ENCODE peak calls at places on chromosomes 3 and 15, in four cellular contexts. F, C, E and D are unnamed samples.

GRCh38 chr3:30438121-30438520 is 168.3 kb upstream of the TGFBR2 start:
- DNase-seq in E (no peak), C (no peak), F (no peak), D (no peak)

GRCh38 chr3:52703356-52703755 is 2.2 kb downstream of the GLT8D1 start:
- DNase-seq in F (no peak), C (no peak), E (no peak), D (no peak)

GRCh38 chr15:71532994-71533393 is 277.4 kb upstream of the NR2E3 start:
- DNase-seq in E (no peak), F (peak; percentile 40), C (no peak), D (no peak)

GRCh38 chr3:123290107-123290930 is 88.6 kb downstream of the SEC22A start:
- DNase-seq in C (no peak), E (peak; percentile 47), F (no peak), D (no peak)

GRCh38 chr3:120652281-120652680 is 29.8 kb downstream of the HGD start:
- DNase-seq in F (no peak), E (no peak), C (no peak), D (no peak)

GRCh38 chr15:78059110-78059839 is 18.2 kb downstream of the TBC1D2B start:
- DNase-seq in C (no peak), E (no peak), F (no peak), D (no peak)

GRCh38 chr3:33897306-33897705 is 98.9 kb downstream of the PDCD6IP start:
- DNase-seq in E (no peak), C (no peak), F (no peak), D (no peak)

GRCh38 chr15:38002883-38003477 is 68.5 kb downstream of the TMCO5A start:
- DNase-seq in F (peak; percentile 77), C (no peak), E (no peak), D (peak; percentile 55)

GRCh38 chr3:151544164-151544548 is 83.3 kb upstream of the IGSF10 start:
- DNase-seq in F (no peak), C (no peak), E (no peak), D (no peak)

GRCh38 chr3:101946906-101947305 is 97.6 kb downstream of the NFKBIZ start:
- DNase-seq in E (no peak), F (no peak), C (no peak), D (no peak)

GRCh38 chr15:69093127-69093526 is 67.3 kb upstream of the GLCE start:
- DNase-seq in E (no peak), F (no peak), C (no peak), D (no peak)

GRCh38 chr3:33921608-33922007 is 123.2 kb downstream of the PDCD6IP start:
- DNase-seq in F (no peak), C (no peak), E (no peak), D (no peak)

GRCh38 chr15:74396445-74397238 is 29.2 kb upstream of the CYP11A1 start:
- DNase-seq in C (peak; percentile 36), F (no peak), E (peak; percentile 89), D (no peak)

GRCh38 chr15:43376017-43376705 is 5.3 kb downstream of the TUBGCP4 start:
- DNase-seq in C (peak; percentile 31), E (no peak), F (peak; percentile 71), D (no peak)

GRCh38 chr15:98776607-98777281 is 128.4 kb downstream of the IGF1R start:
- DNase-seq in E (peak; percentile 81), C (peak; percentile 20), F (peak; percentile 40), D (no peak)

GRCh38 chr15:101795455-101795854 is 7.9 kb upstream of the OR4F6 start:
- DNase-seq in F (peak; percentile 84), E (no peak), C (no peak), D (peak; percentile 70)

GRCh38 chr15:68556139-68556990 is 22.4 kb upstream of the CORO2B start:
- DNase-seq in E (peak; percentile 27), F (no peak), C (no peak), D (no peak)

GRCh38 chr15:82044373-82045178 is 1.2 kb downstream of the MEX3B start:
- DNase-seq in E (peak; percentile 76), C (peak; percentile 39), F (peak; percentile 81), D (peak; percentile 42)

GRCh38 chr3:17772556-17772955 is 30.1 kb upstream of the TBC1D5 start:
- DNase-seq in E (no peak), F (no peak), C (no peak), D (no peak)

GRCh38 chr3:23052230-23053019 is 150.7 kb upstream of the UBE2E2 start:
- DNase-seq in E (no peak), C (no peak), F (no peak), D (no peak)

GRCh38 chr3:4761759-4762158 is 217.5 kb upstream of the BHLHE40 start:
- DNase-seq in C (no peak), E (no peak), F (no peak), D (no peak)

GRCh38 chr3:179149239-179149887 is 1.2 kb downstream of the PIK3CA start:
- DNase-seq in E (no peak), F (peak; percentile 76), C (peak; percentile 38), D (no peak)

GRCh38 chr15:25184356-25185155 is 229.8 kb downstream of the SNRPN start:
- DNase-seq in F (no peak), C (no peak), E (peak; percentile 58), D (no peak)

GRCh38 chr3:42519568-42519962 is 17.1 kb downstream of the VIPR1 start:
- DNase-seq in F (no peak), C (no peak), E (no peak), D (no peak)

GRCh38 chr15:45023659-45024320 is 795 bp downstream of the SORD start:
- DNase-seq in C (no peak), F (peak; percentile 32), E (no peak), D (no peak)

GRCh38 chr3:145175626-145176025 is 985.4 kb downstream of the PLOD2 start:
- DNase-seq in F (peak; percentile 56), E (no peak), C (no peak), D (no peak)

GRCh38 chr3:172387728-172388127 is 60.5 kb downstream of the GHSR start:
- DNase-seq in E (no peak), C (no peak), F (no peak), D (no peak)

GRCh38 chr3:102419786-102420185 is 15.0 kb upstream of the ZPLD1 start:
- DNase-seq in E (no peak), F (no peak), C (no peak), D (no peak)

GRCh38 chr15:81117136-81117535 is 16.9 kb upstream of the CFAP161 start:
- DNase-seq in C (no peak), E (no peak), F (peak; percentile 67), D (peak; percentile 16)

GRCh38 chr3:14179795-14180194 is 1.2 kb downstream of the LSM3 start:
- DNase-seq in C (no peak), F (no peak), E (no peak), D (no peak)
- H3K4me3 ChIP-seq in C (no peak overlapping the region), F (peak overlapping the region; percentile 97), E (peak overlapping the region; percentile 68), D (no peak overlapping the region)

GRCh38 chr15:61835476-61836106 is 224.7 kb downstream of the VPS13C start:
- DNase-seq in C (peak; percentile 57), F (peak; percentile 82), E (no peak), D (no peak)
- H3K4me3 ChIP-seq in C (no peak overlapping the region), F (peak overlapping the region; percentile 33), E (no peak overlapping the region), D (no peak overlapping the region)

DNA sequence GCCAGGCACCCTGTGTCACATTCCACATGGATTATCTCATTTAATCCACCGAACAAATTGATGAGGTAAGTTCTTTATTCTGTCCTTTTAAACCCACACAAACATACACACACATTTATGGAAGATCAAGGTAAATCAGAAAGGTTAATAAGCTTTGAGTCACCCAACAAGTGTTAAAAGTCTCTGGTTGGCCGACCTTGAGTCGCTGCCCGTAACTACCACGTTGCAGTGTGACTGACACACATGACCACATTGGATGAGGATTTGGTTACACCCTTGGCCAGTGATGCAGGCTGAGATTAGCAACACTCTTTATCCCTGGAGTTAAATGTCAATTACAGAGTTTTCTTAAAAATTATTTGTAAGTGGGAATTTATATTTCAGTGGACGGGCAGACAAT is 19.2 kb downstream of the FOXP1 start:
- DNase-seq in C (no peak), F (no peak), E (no peak), D (no peak)
- H3K4me3 ChIP-seq in C (no peak overlapping the region), F (no peak overlapping the region), E (no peak overlapping the region), D (no peak overlapping the region)

DNA sequence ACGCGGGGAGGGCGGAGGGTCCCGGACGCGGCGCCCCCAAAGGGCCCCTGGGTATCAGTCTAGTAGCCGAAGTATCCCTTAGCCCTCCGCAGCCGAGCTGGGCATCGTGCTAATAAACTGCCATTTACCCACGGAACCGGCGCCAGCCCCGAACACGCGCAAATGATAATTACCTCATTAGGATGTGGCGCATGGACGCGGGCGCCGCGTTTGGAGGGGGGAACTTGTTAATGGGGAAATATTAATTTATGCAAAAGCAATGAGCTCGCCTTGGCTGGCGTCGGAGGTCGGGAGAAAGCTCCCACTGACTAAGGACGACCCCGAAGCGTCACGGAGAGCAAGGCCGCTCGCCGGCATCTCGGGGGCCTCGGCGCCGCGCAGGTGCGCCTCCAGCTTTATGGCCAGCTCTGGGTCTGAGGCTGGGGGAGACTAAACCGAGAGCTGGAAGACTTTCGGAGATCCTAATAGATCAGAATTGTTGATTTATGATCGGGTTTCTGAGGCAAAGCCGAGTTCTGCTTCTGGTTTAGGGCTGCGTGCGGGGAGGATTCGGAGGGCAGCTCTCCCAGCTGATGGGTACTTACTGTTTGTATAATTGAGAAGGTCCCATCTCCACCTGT is 474 bp upstream of the FEZF2 start:
- DNase-seq in C (no peak), E (no peak), F (no peak), D (no peak)
- H3K4me3 ChIP-seq in C (no peak overlapping the region), E (peak overlapping the region; percentile 10), F (peak overlapping the region; percentile 78), D (no peak overlapping the region)

DNA sequence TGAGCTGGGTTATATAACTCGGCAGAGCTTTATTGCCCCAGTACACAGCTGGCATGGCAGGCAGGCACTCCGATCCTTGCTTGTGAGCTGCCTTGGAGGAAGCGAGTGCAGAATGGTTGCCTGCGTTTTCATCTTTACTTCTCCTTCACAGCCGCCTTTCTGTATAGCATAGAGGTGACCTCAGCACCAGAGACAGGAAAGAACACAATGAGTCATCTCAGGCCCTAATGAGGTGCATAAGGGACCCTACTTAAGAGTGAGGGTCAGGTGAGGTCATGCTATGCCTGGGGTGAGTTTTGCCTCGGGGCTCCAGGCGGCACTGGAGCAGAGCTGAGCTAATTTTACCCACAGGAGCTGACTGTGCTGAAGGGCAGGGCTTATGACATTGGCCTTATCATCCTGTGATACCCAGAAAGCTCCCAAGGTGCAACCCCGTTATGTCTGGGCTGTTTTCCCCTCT is 43.5 kb downstream of the LPP start:
- DNase-seq in F (no peak), C (no peak), E (no peak), D (no peak)
- H3K4me3 ChIP-seq in F (no peak overlapping the region), C (no peak overlapping the region), E (no peak overlapping the region), D (no peak overlapping the region)

GRCh38 chr3:100709840-100710235 is 544 bp downstream of the TFG start:
- DNase-seq in F (peak; percentile 74), C (peak; percentile 34), E (peak; percentile 90), D (no peak)
- H3K4me3 ChIP-seq in F (peak overlapping the region; percentile 86), C (peak overlapping the region; percentile 55), E (peak overlapping the region; percentile 69), D (peak overlapping the region; percentile 87)

GRCh38 chr3:38853021-38853420 is 37.0 kb upstream of the SCN10A start:
- DNase-seq in E (no peak), C (no peak), F (peak; percentile 3), D (no peak)
- H3K4me3 ChIP-seq in E (no peak overlapping the region), C (no peak overlapping the region), F (no peak overlapping the region), D (no peak overlapping the region)

GRCh38 chr15:34297059-34297458 is 40.5 kb downstream of the SLC12A6 start:
- DNase-seq in E (no peak), F (peak; percentile 3), C (no peak), D (no peak)
- H3K4me3 ChIP-seq in E (no peak overlapping the region), F (no peak overlapping the region), C (no peak overlapping the region), D (no peak overlapping the region)

DNA sequence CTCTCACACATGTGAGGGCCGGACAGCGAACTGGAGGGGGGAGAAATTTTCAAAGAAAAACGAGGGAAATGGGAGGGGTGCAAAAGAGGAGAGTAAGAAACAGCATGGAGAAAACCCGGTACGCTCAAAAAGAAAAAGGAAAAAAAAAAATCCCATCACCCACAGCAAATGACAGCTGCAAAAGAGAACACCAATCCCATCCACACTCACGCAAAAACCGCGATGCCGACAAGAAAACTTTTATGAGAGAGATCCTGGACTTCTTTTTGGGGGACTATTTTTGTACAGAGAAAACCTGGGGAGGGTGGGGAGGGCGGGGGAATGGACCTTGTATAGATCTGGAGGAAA is 1.5 kb downstream of the SOX2 start:
- DNase-seq in F (no peak), E (no peak), C (no peak), D (no peak)
- H3K4me3 ChIP-seq in F (no peak overlapping the region), E (no peak overlapping the region), C (no peak overlapping the region), D (no peak overlapping the region)